ENCODE peak calls at places on chromosomes 1 and 21, in six cellular contexts. M, N, S, G, I and W are unnamed samples.

GRCh38 chr1:84165566-84165965 is 21.5 kb downstream of the PRKACB start:
- DNase-seq in I (no peak), G (no peak), M (no peak), N (no peak), S (no peak), W (no peak)

GRCh38 chr1:245461681-245462080 is 306.9 kb downstream of the KIF26B start:
- DNase-seq in S (no peak), I (no peak), M (no peak), N (peak; percentile 88), G (no peak), W (no peak)

GRCh38 chr1:32221980-32222751 is at the start of the genes EIF3I and TMEM234:
- DNase-seq in G (no peak), I (peak; percentile 96), S (peak; percentile 90), M (peak; percentile 91), N (peak; percentile 97), W (peak; percentile 96)

GRCh38 chr1:28313710-28314510 is 14.9 kb upstream of the MED18 start:
- DNase-seq in I (peak; percentile 73), S (no peak), M (peak; percentile 70), G (no peak), N (peak; percentile 91), W (no peak)

GRCh38 chr1:206635080-206635982 is at the start of gene DYRK3:
- DNase-seq in S (peak; percentile 90), G (peak; percentile 63), N (peak; percentile 88), M (peak; percentile 92), I (peak; percentile 95), W (peak; percentile 95)

GRCh38 chr1:100718581-100718980 is 961 bp upstream of the VCAM1 start:
- DNase-seq in N (no peak), G (no peak), M (no peak), I (no peak), S (no peak), W (no peak)

GRCh38 chr1:78279051-78279450 is 211.7 kb upstream of the PTGFR start:
- DNase-seq in I (peak; percentile 78), M (peak; percentile 98), G (no peak), N (no peak), S (no peak), W (no peak)

GRCh38 chr1:240320645-240321044 is 229.0 kb downstream of the FMN2 start:
- DNase-seq in N (no peak), I (no peak), M (peak; percentile 18), S (no peak), G (no peak), W (no peak)

GRCh38 chr1:44237721-44238457 is 24.6 kb downstream of the DMAP1 start:
- DNase-seq in N (peak; percentile 36), M (peak; percentile 25), G (peak; percentile 69), S (peak; percentile 66), I (peak; percentile 83), W (peak; percentile 95)

GRCh38 chr1:226942392-226942791 is 2.3 kb downstream of the COQ8A start:
- DNase-seq in M (no peak), S (no peak), G (no peak), I (no peak), N (no peak), W (no peak)

GRCh38 chr21:46423546-46424061 is 35.1 kb upstream of the DIP2A start:
- DNase-seq in M (no peak), G (no peak), N (no peak), S (no peak), I (no peak), W (no peak)

GRCh38 chr1:193432979-193433587 is 246.7 kb upstream of the B3GALT2 start:
- DNase-seq in I (no peak), M (no peak), N (no peak), S (no peak), G (no peak), W (no peak)

GRCh38 chr1:229318056-229318455 is 24.8 kb downstream of the CCSAP start:
- DNase-seq in I (peak; percentile 38), G (no peak), S (no peak), N (peak; percentile 88), M (peak; percentile 37), W (no peak)

GRCh38 chr21:42238185-42238934 is 19.4 kb downstream of the ABCG1 start:
- DNase-seq in M (no peak), G (no peak), I (no peak), S (no peak), N (peak; percentile 43), W (no peak)

GRCh38 chr21:45906196-45906805 is 75.3 kb upstream of the COL6A1 start:
- DNase-seq in S (no peak), M (no peak), N (no peak), I (no peak), G (no peak), W (no peak)

DNA sequence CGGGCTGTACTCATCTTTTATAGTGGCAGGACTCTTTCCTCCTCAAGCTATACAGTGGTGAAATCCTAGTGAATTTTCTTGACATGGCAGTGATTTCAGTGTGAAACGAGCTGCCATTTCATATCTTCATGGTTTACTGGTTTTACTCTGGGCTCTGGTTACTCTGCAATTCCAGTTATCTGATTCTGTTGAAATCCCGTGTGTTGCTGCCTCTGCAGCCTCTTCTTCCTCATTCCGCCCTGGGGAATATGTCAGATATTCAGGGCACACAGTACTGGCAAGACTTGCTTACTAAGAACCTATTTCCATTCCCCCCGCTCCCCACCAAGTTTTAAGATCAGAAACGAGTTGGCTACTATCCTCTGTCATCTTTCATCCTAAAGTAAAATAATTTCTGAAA is 7.9 kb upstream of the OR2B11 start:
- DNase-seq in M (no peak), S (no peak), I (no peak), N (peak; percentile 72), G (no peak), W (no peak)
- H4K8ac ChIP-seq in M (no peak overlapping the region), S (no peak overlapping the region), I (no peak overlapping the region), N (peak overlapping the region; percentile 65), G (no peak overlapping the region), W (no peak overlapping the region)

GRCh38 chr1:167937709-167938010 is 788 bp upstream of the MPC2 start:
- DNase-seq in I (no peak), M (no peak), S (no peak), N (no peak), G (no peak), W (no peak)

GRCh38 chr1:167947733-167948132 is 10.9 kb upstream of the MPC2 start:
- DNase-seq in N (no peak), I (no peak), M (no peak), S (no peak), G (no peak), W (no peak)

GRCh38 chr1:167940264-167940663 is 3.4 kb upstream of the MPC2 start:
- DNase-seq in M (no peak), S (no peak), G (no peak), I (no peak), N (no peak), W (no peak)

GRCh38 chr1:167938083-167938482 is 1.2 kb upstream of the MPC2 start:
- DNase-seq in G (no peak), N (no peak), I (no peak), M (no peak), S (no peak), W (no peak)

GRCh38 chr1:167943541-167943940 is 6.7 kb upstream of the MPC2 start:
- DNase-seq in S (no peak), G (no peak), N (no peak), M (peak; percentile 33), I (peak; percentile 48), W (no peak)
- H4K91ac ChIP-seq in S (no peak overlapping the region), G (no peak overlapping the region), N (no peak overlapping the region), M (no peak overlapping the region), I (no peak overlapping the region), W (no peak overlapping the region)

GRCh38 chr21:41167348-41168342 is at the start of gene BACE2:
- DNase-seq in S (peak; percentile 38), G (no peak), M (peak; percentile 68), N (peak; percentile 84), I (peak; percentile 2), W (peak; percentile 74)
- H4K8ac ChIP-seq in S (no peak within 1 kb of the TSS), G (peak within 1 kb of the TSS; percentile 35), M (peak within 1 kb of the TSS; percentile 56), N (peak within 1 kb of the TSS; percentile 76), I (peak within 1 kb of the TSS; percentile 19), W (no peak within 1 kb of the TSS)

GRCh38 chr21:43879348-43880110 is 14.5 kb downstream of the AGPAT3 start:
- DNase-seq in S (no peak), N (no peak), G (no peak), M (no peak), I (no peak), W (no peak)
- H4K91ac ChIP-seq in S (no peak overlapping the region), N (no peak overlapping the region), G (peak overlapping the region; percentile 26), M (no peak overlapping the region), I (no peak overlapping the region), W (no peak overlapping the region)

DNA sequence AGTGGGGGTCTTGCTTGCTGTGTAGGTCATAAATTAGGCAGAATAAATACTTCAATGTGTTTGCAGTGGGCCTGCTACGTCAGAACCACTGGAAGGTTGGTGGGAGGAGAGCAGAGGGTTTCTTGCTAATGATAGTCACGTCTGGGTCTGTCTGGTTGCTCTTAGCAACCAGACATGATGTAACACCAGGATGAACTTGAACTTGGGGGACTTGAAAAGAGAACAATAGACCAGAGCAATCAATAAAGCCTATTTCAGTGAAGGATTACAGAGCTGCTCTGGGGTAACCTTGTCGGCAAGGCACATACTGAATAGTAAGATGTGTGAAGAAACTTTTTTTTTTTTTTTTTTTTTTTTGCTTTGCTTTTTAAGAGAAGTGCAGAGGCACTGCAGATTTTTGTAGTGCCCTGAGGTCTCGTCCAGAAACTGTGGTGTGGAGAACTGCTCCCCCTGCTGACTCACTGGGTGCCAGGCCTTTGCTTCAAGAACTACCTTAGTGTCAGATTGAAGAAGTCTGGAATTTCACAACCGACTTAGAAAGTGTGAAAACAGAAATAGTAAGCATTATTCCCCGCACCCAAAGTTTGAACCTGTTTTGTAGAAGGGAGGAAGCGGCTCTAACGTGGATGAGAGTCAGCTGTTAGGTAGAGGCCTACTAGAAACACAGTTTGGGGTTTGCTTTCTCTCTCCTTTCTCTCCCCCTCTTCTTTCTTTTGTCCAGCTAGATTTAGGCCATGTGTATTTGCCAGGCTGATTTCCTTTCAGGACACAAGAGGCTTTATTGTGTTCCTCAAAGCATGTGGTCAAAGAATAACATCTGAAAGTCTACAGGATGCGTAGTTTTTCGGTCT is 271.6 kb downstream of the TM2D1 start:
- DNase-seq in N (peak; percentile 93), M (peak; percentile 86), G (peak; percentile 68), S (peak; percentile 67), I (peak; percentile 97), W (peak; percentile 84)
- H4K8ac ChIP-seq in N (no peak overlapping the region), M (no peak overlapping the region), G (no peak overlapping the region), S (no peak overlapping the region), I (peak overlapping the region; percentile 32), W (no peak overlapping the region)

GRCh38 chr1:20361401-20361800 is 70.7 kb downstream of the VWA5B1 start:
- DNase-seq in M (no peak), N (no peak), I (no peak), S (no peak), G (no peak), W (no peak)
- H4K91ac ChIP-seq in M (no peak overlapping the region), N (no peak overlapping the region), I (no peak overlapping the region), S (no peak overlapping the region), G (no peak overlapping the region), W (no peak overlapping the region)